ENCODE peak calls at places on chromosomes 4 and X, in five cellular contexts. U is GM19239; V is EL; I is non-pigmented ciliary epithelial cell; N is stimulated activated CD4-positive, alpha-beta T cell treated with anti-CD3 and anti-CD28 coated beads, Interleukin-12 subunit alpha, Interleukin-12 subunit beta, amount 100 ng/mL, for 24 hours. H is an unnamed sample.
A peak's percentile ranks its signal among the peaks of the same experiment; 100 is the strongest.

GRCh38 chrX:20947411-20947912 is 426.8 kb upstream of the CNKSR2 start:
- DNase-seq in I (no peak), V (no peak), U (no peak), N (no peak), H (no peak)

GRCh38 chr4:15362541-15362940 is 65.3 kb upstream of the C1QTNF7 start:
- DNase-seq in V (no peak), N (no peak), U (no peak), I (no peak), H (no peak)

GRCh38 chr4:123978637-123979036 is 582.0 kb downstream of the SPRY1 start:
- DNase-seq in I (no peak), U (no peak), V (no peak), N (no peak), H (no peak)

GRCh38 chr4:181823645-181824044 is 419.6 kb upstream of the TENM3 start:
- DNase-seq in U (no peak), N (no peak), V (no peak), I (no peak), H (no peak)

GRCh38 chr4:153464068-153464467 is 2.1 kb upstream of the TMEM131L start:
- DNase-seq in I (no peak), N (no peak), U (no peak), V (no peak), H (no peak)

GRCh38 chr4:21656832-21657231 is 291.7 kb downstream of the KCNIP4 start:
- DNase-seq in I (peak; percentile 79), U (no peak), V (peak; percentile 82), N (no peak), H (no peak)

GRCh38 chr4:186416451-186417060 is 138.8 kb downstream of the MTNR1A start:
- DNase-seq in V (no peak), U (no peak), I (no peak), N (no peak), H (no peak)

GRCh38 chr4:122833999-122834398 is 7.4 kb downstream of the FGF2 start:
- DNase-seq in U (no peak), N (no peak), V (no peak), I (no peak), H (no peak)

GRCh38 chr4:61555789-61556188 is 355.7 kb downstream of the ADGRL3 start:
- DNase-seq in I (peak; percentile 56), N (no peak), V (no peak), U (no peak), H (no peak)

GRCh38 chr4:95093936-95094929 is 336.5 kb downstream of the BMPR1B start:
- DNase-seq in U (no peak), I (no peak), N (no peak), V (no peak), H (no peak)

GRCh38 chrX:15744181-15744867 is 6.3 kb downstream of the CA5B start:
- DNase-seq in V (peak; percentile 1), N (no peak), I (no peak), U (no peak), H (no peak)

GRCh38 chr4:95432466-95432865 is 116.3 kb downstream of the UNC5C start:
- DNase-seq in I (no peak), N (no peak), U (no peak), V (no peak), H (no peak)

GRCh38 chr4:146514651-146515379 is 6.9 kb downstream of the SLC10A7 start:
- DNase-seq in N (no peak), V (no peak), I (no peak), U (no peak), H (no peak)

GRCh38 chr4:4284827-4285618 is 4.9 kb downstream of the LYAR start:
- DNase-seq in N (no peak), I (no peak), U (no peak), V (peak; percentile 16), H (no peak)

GRCh38 chr4:147518846-147519767 is 38.2 kb downstream of the EDNRA start:
- DNase-seq in U (peak; percentile 20), N (peak; percentile 21), V (peak; percentile 69), I (peak; percentile 53), H (peak; percentile 1)

GRCh38 chrX:106300656-106301055 is 132.6 kb downstream of the PWWP3B start:
- DNase-seq in U (no peak), N (no peak), I (no peak), V (no peak), H (no peak)

GRCh38 chr4:152956650-152957436 is 20.7 kb downstream of the FHDC1 start:
- DNase-seq in U (no peak), V (peak; percentile 72), I (peak; percentile 61), N (no peak), H (no peak)

GRCh38 chr4:52103314-52103713 is 52.2 kb downstream of the SPATA18 start:
- DNase-seq in N (no peak), I (no peak), V (peak; percentile 8), U (no peak), H (no peak)

GRCh38 chrX:151789179-151789800 is 54.7 kb downstream of the CNGA2 start:
- DNase-seq in V (peak; percentile 82), N (no peak), U (no peak), I (peak; percentile 86), H (no peak)

GRCh38 chr4:69896530-69897116 is 34.2 kb upstream of the CSN1S1 start:
- DNase-seq in U (no peak), V (no peak), N (no peak), I (no peak), H (no peak)

GRCh38 chr4:68445111-68445510 is 2.2 kb upstream of the TMPRSS11E start:
- DNase-seq in U (no peak), N (no peak), I (no peak), V (no peak), H (no peak)

GRCh38 chr4:8167291-8167690 is 8.7 kb upstream of the ABLIM2 start:
- DNase-seq in N (no peak), V (no peak), I (no peak), U (no peak), H (no peak)

GRCh38 chr4:155009288-155009687 is 199.1 kb upstream of the NPY2R start:
- DNase-seq in V (no peak), N (no peak), U (no peak), I (no peak), H (no peak)

GRCh38 chr4:49221209-49221608 is 235.1 kb downstream of the CWH43 start:
- DNase-seq in I (no peak), V (no peak), U (no peak), N (no peak), H (no peak)

GRCh38 chrX:100289159-100289558 is 120.9 kb downstream of the PCDH19 start:
- DNase-seq in I (no peak), V (no peak), U (no peak), N (no peak), H (no peak)

GRCh38 chr4:52173470-52174055 is 122.5 kb downstream of the SPATA18 start:
- DNase-seq in U (no peak), V (peak; percentile 4), I (no peak), N (no peak), H (no peak)

GRCh38 chrX:154026136-154026806 is 6.6 kb upstream of the IRAK1 start:
- DNase-seq in U (no peak), N (no peak), I (no peak), V (no peak), H (no peak)

GRCh38 chr4:108887034-108887433 is 124.2 kb upstream of the ETNPPL start:
- DNase-seq in N (no peak), U (no peak), I (no peak), V (no peak), H (no peak)